ENCODE peak calls at places on chromosomes 12 and 14, in five cellular contexts. N is stomach, W is right lobe of liver, Y is suprapubic skin, K is breast epithelium. Z is an unnamed sample. For H3K4me1, the result is how much of the 10 kb centered on the place peaks cover.

GRCh38 chr12:119195256-119195655 is 16.5 kb downstream of the HSPB8 start:
- DNase-seq in N (no peak), W (no peak), K (no peak), Y (no peak), Z (no peak)

GRCh38 chr12:21301-22189 is 45.0 kb upstream of the IQSEC3 start:
- DNase-seq in Y (peak), W (peak), K (no peak), N (no peak), Z (no peak)

GRCh38 chr12:131003036-131003435 is 49.3 kb downstream of the ADGRD1 start:
- DNase-seq in W (no peak), N (no peak), K (no peak), Y (no peak), Z (no peak)

GRCh38 chr14:36449903-36450302 is 70.1 kb downstream of the NKX2-1 start:
- DNase-seq in K (no peak), N (no peak), W (no peak), Y (no peak), Z (no peak)

GRCh38 chr14:71331393-71331792 is 424.1 kb downstream of the PCNX1 start:
- DNase-seq in N (no peak), W (no peak), Y (no peak), K (no peak), Z (no peak)

GRCh38 chr14:76090611-76091010 is 61.1 kb upstream of the GPATCH2L start:
- DNase-seq in W (no peak), K (no peak), Y (no peak), N (no peak), Z (no peak)

GRCh38 chr14:74302160-74302628 is 540 bp downstream of the ABCD4 start:
- DNase-seq in W (no peak), K (no peak), Y (no peak), N (no peak), Z (no peak)

GRCh38 chr12:50641566-50641965 is 122.3 kb upstream of the ATF1 start:
- DNase-seq in Y (no peak), N (no peak), W (no peak), K (no peak), Z (no peak)

GRCh38 chr14:66381765-66382164 is 104.4 kb upstream of the CCDC196 start:
- DNase-seq in N (no peak), W (no peak), K (no peak), Y (no peak), Z (no peak)

GRCh38 chr14:100333311-100333710 is 10.2 kb downstream of the SLC25A47 start:
- DNase-seq in N (no peak), Y (no peak), W (peak), K (no peak), Z (no peak)

GRCh38 chr14:52012635-52013034 is 23.3 kb downstream of the RTRAF start:
- DNase-seq in K (no peak), W (peak), Y (no peak), N (no peak), Z (peak)

GRCh38 chr14:54515670-54516069 is 6.0 kb downstream of the CGRRF1 start:
- DNase-seq in W (no peak), K (no peak), Y (no peak), N (no peak), Z (no peak)

GRCh38 chr12:97555547-97556200 is 93.1 kb downstream of the RMST start:
- DNase-seq in K (no peak), Y (no peak), N (no peak), W (no peak), Z (no peak)

GRCh38 chr12:116525418-116526001 is 33.7 kb upstream of the MAP1LC3B2 start:
- DNase-seq in K (peak), Y (peak), W (peak), N (peak), Z (peak)

GRCh38 chr14:90647469-90647868 is 168.8 kb downstream of the TTC7B start:
- DNase-seq in N (no peak), Y (no peak), K (no peak), W (no peak), Z (no peak)

GRCh38 chr14:61512026-61512425 is 183.3 kb upstream of the HIF1A start:
- DNase-seq in W (no peak), N (no peak), Y (no peak), K (no peak), Z (no peak)

GRCh38 chr14:93638790-93639189 is 149.5 kb downstream of the PRIMA1 start:
- DNase-seq in W (no peak), N (no peak), K (no peak), Y (no peak), Z (no peak)

GRCh38 chr12:15815730-15816129 is 26.5 kb upstream of the EPS8 start:
- DNase-seq in K (no peak), Y (no peak), W (no peak), N (no peak), Z (no peak)

GRCh38 chr14:61019537-61019936 is 38.5 kb downstream of the SLC38A6 start:
- DNase-seq in Y (no peak), N (no peak), W (no peak), K (no peak), Z (no peak)

GRCh38 chr14:99571303-99571986 is 32.6 kb downstream of the CCDC85C start:
- DNase-seq in W (peak), K (no peak), Y (no peak), N (peak), Z (peak)

GRCh38 chr14:22276913-22277816 is 311.9 kb downstream of the DAD1 start:
- DNase-seq in W (no peak), Y (no peak), K (no peak), N (no peak), Z (no peak)

GRCh38 chr12:113359133-113359938 is 949 bp downstream of the PLBD2 start:
- DNase-seq in Y (no peak), W (no peak), N (no peak), K (no peak), Z (peak)

GRCh38 chr12:12853435-12853834 is 37.9 kb upstream of the GPRC5A start:
- DNase-seq in Y (no peak), N (no peak), W (no peak), K (no peak), Z (no peak)

GRCh38 chr14:36068777-36069534 is 107.6 kb downstream of the PTCSC3 start:
- DNase-seq in W (no peak), K (no peak), Y (no peak), N (no peak), Z (no peak)

GRCh38 chr14:71321556-71322315 is 414.5 kb downstream of the PCNX1 start:
- DNase-seq in Y (no peak), W (no peak), K (no peak), N (no peak), Z (no peak)

GRCh38 chr14:26846388-26846787 is 248.6 kb upstream of the NOVA1 start:
- DNase-seq in K (no peak), Y (no peak), W (no peak), N (no peak), Z (no peak)

GRCh38 chr14:45426685-45427282 is 173.8 kb upstream of the MIS18BP1 start:
- DNase-seq in W (no peak), K (no peak), N (no peak), Y (no peak), Z (no peak)

GRCh38 chr12:109555431-109556315 is 17.6 kb downstream of the MMAB start:
- DNase-seq in N (no peak), W (peak), K (no peak), Y (no peak), Z (no peak)

GRCh38 chr14:103909531-103910261 is 18.6 kb upstream of the TDRD9 start:
- DNase-seq in N (no peak), Y (no peak), W (peak), K (no peak), Z (no peak)

GRCh38 chr14:103904493-103905107 is 23.7 kb upstream of the TDRD9 start:
- DNase-seq in K (no peak), W (no peak), Y (no peak), N (no peak), Z (no peak)

GRCh38 chr14:103910262-103910935 is 17.9 kb upstream of the TDRD9 start:
- DNase-seq in K (peak), Y (no peak), N (peak), W (peak), Z (peak)

GRCh38 chr14:103908580-103908979 is 19.7 kb upstream of the TDRD9 start:
- DNase-seq in N (no peak), W (no peak), K (no peak), Y (no peak), Z (no peak)

DNA sequence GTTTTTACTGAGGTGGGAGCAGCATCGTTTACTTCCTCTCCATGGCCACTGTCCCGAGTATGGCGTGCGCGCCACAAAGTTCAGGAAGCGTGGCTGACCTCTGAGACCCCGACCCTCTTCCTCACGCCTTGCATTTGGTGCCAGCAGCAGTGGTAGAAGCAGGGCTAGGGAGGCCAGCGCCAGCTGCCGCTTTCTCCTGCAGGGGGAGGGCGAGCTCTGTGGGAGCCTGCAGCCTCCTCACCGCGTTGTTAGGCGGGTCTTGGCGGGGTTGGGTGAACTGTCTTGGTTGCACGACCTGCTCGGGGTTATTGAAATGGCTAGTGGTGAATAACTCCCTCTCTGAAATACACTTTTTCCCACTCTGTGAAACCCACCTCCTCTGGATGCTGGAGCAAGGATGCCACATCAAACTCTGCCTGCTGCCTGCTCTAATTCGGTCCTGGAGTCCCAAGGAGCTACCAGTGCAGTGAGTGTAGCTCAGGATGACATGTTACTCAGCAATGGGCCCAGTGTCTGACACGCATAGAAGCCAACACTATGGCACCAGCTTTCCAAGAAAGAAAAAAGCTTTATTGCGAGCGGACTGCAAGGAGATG is 22.3 kb upstream of the TDRD9 start:
- DNase-seq in W (no peak), Y (no peak), K (no peak), N (no peak), Z (no peak)
- TF ChIP-seq CTCF in W (no peak), Y (no peak), K (no peak), N (no peak), Z (no peak)

GRCh38 chr12:132267873-132268272 is 61.5 kb downstream of the GALNT9 start:
- DNase-seq in K (no peak), W (no peak), Y (no peak), N (no peak), Z (no peak)

GRCh38 chr12:132270516-132270915 is 58.9 kb downstream of the GALNT9 start:
- DNase-seq in N (no peak), Y (no peak), K (no peak), W (no peak), Z (no peak)

GRCh38 chr12:132266802-132267201 is 62.6 kb downstream of the GALNT9 start:
- DNase-seq in Y (no peak), W (no peak), N (no peak), K (no peak), Z (no peak)

GRCh38 chr12:132269266-132269968 is 60.0 kb downstream of the GALNT9 start:
- DNase-seq in K (no peak), Y (no peak), W (no peak), N (no peak), Z (no peak)

DNA sequence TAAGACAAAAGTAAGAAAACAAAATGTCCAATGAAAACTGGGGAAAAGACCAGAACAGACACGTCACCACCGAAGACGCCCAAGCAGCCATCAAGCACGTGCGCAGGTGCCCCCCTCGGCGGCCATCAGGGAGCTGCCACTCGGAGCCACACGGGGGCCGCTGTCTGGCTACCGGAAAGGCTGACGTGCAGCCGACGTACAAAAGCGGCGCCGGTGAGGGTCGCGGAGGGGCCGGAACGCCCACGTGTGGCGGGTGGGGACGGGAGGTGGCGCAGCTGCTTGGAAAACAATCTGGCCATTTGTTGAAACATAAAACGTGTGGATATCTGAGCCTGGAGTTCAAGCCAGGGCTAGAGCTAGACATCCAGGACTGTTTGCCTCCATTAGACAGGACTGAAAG is 60.7 kb downstream of the GALNT9 start:
- DNase-seq in W (no peak), Y (no peak), K (no peak), N (no peak), Z (no peak)
- TF ChIP-seq POLR2A in W (no peak), Y (no peak), K (no peak), N (no peak), Z (no peak)

DNA sequence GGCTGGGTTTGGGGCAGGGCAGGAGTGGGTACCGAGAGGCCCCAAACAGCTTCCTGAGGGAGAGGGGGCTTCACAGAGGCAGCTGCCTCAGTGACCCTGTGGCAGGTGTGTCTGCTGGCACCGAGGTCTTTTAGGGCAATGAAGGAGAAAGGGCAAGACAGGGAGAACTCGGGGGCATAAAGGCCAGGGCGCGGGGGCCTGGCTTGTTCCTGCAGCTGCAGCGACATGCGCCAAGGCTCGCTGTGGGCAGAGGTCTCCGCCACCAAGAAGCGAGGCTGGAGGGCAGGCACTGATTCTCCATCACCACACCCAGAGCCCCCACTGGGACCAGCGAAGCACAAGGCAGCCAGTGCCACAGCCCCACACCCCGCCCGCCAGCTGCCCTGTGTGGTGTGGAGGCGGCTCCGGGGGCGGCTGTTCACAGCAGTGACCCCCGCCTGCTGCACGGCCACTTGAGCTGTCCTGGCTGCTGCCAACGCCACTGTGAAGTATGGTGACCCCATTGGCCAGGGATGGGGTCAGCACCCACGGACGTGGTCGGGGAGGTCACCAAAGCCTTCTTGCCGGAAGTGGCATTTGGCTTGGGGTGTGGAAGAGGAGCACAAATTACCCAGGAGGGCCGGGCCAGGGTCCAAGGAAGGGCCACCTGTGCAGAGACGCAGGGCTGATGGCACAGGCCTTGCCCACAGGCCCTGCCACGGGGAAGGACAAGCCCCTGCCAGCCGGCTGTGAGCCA is 16.4 kb downstream of the BAG5 start:
- DNase-seq in W (peak), Y (peak), N (no peak), K (no peak), Z (no peak)
- H3K4me1 ChIP-seq in W (under half), Y (half or more), N (half or more), K (under half), Z (under half)

GRCh38 chr12:85424581-85425348 is 144.7 kb downstream of the ALX1 start:
- DNase-seq in K (no peak), Y (no peak), N (peak), W (peak), Z (no peak)
- TF ChIP-seq CTCF in K (no peak), Y (no peak), N (no peak), W (peak), Z (no peak)

GRCh38 chr12:6553051-6553868 is 2.6 kb downstream of the IFFO1 start:
- DNase-seq in W (no peak), N (no peak), Y (no peak), K (no peak), Z (peak)
- TF ChIP-seq POLR2A in W (no peak), N (no peak), Y (peak), K (no peak), Z (peak)

GRCh38 chr12:85828576-85828975 is 7.6 kb downstream of the RASSF9 start:
- DNase-seq in Y (no peak), K (no peak), N (no peak), W (no peak), Z (no peak)
- H3K4me1 ChIP-seq in Y (under half), K (under half), N (under half), W (under half), Z (under half)

GRCh38 chr14:96851694-96852381 is 54.7 kb downstream of the VRK1 start:
- DNase-seq in W (no peak), Y (no peak), K (no peak), N (no peak), Z (no peak)

GRCh38 chr14:96847451-96847850 is 50.3 kb downstream of the VRK1 start:
- DNase-seq in Y (no peak), N (no peak), K (no peak), W (no peak), Z (no peak)

GRCh38 chr14:96858643-96859042 is 61.5 kb downstream of the VRK1 start:
- DNase-seq in K (no peak), W (no peak), Y (no peak), N (no peak), Z (no peak)

GRCh38 chr14:96852823-96853422 is 55.7 kb downstream of the VRK1 start:
- DNase-seq in W (no peak), K (no peak), N (no peak), Y (no peak), Z (no peak)
- TF ChIP-seq CTCF in W (peak), K (peak), N (no peak), Y (peak), Z (peak)

Z was measured in sigmoid colon.